ENCODE peak calls at places on chromosomes 12 and 14, in five cellular contexts. One of them, this sample, is unnamed.

GRCh38 chr14:38593477-38593876 is 337.6 kb upstream of the CLEC14A start:
- DNase-seq in astrocyte of the cerebellum: no peak
- DNase-seq in AG09319: no peak
- DNase-seq in Calu3: no peak
- DNase-seq in mesothelial cell of epicardium: no peak
- DNase-seq in this sample: no peak

GRCh38 chr12:31728289-31728916 is 418 bp downstream of the AMN1 start:
- DNase-seq in astrocyte of the cerebellum: no peak
- DNase-seq in AG09319: no peak
- DNase-seq in Calu3: peak
- DNase-seq in mesothelial cell of epicardium: no peak
- DNase-seq in this sample: peak

GRCh38 chr14:26281280-26281998 is 316.4 kb downstream of the NOVA1 start:
- DNase-seq in astrocyte of the cerebellum: peak
- DNase-seq in AG09319: peak
- DNase-seq in Calu3: no peak
- DNase-seq in mesothelial cell of epicardium: no peak
- DNase-seq in this sample: no peak

GRCh38 chr12:52860102-52860838 is 11.5 kb upstream of the KRT78 start:
- DNase-seq in astrocyte of the cerebellum: no peak
- DNase-seq in AG09319: no peak
- DNase-seq in Calu3: peak
- DNase-seq in mesothelial cell of epicardium: no peak
- DNase-seq in this sample: no peak

GRCh38 chr12:62272936-62273552 is 12.8 kb downstream of the USP15 start:
- DNase-seq in astrocyte of the cerebellum: no peak
- DNase-seq in AG09319: no peak
- DNase-seq in Calu3: no peak
- DNase-seq in mesothelial cell of epicardium: no peak
- DNase-seq in this sample: no peak

GRCh38 chr14:30180219-30180618 is 252.6 kb upstream of the PRKD1 start:
- DNase-seq in astrocyte of the cerebellum: no peak
- DNase-seq in AG09319: no peak
- DNase-seq in Calu3: no peak
- DNase-seq in mesothelial cell of epicardium: no peak
- DNase-seq in this sample: no peak

GRCh38 chr14:71481215-71481614 is 451.0 kb upstream of the RGS6 start:
- DNase-seq in astrocyte of the cerebellum: no peak
- DNase-seq in AG09319: no peak
- DNase-seq in Calu3: no peak
- DNase-seq in mesothelial cell of epicardium: no peak
- DNase-seq in this sample: no peak

GRCh38 chr14:105470812-105471771 is 3.5 kb upstream of the CRIP2 start:
- DNase-seq in astrocyte of the cerebellum: no peak
- DNase-seq in AG09319: no peak
- DNase-seq in Calu3: no peak
- DNase-seq in mesothelial cell of epicardium: no peak
- DNase-seq in this sample: no peak

GRCh38 chr14:99155173-99155777 is 116.7 kb downstream of the BCL11B start:
- DNase-seq in astrocyte of the cerebellum: no peak
- DNase-seq in AG09319: no peak
- DNase-seq in Calu3: no peak
- DNase-seq in mesothelial cell of epicardium: no peak
- DNase-seq in this sample: no peak

GRCh38 chr12:95182868-95183415 is 34.3 kb downstream of the FGD6 start:
- DNase-seq in astrocyte of the cerebellum: peak
- DNase-seq in AG09319: peak
- DNase-seq in Calu3: no peak
- DNase-seq in mesothelial cell of epicardium: no peak
- DNase-seq in this sample: peak

GRCh38 chr12:108649668-108650067 is 16.0 kb upstream of the SELPLG start:
- DNase-seq in astrocyte of the cerebellum: peak
- DNase-seq in AG09319: no peak
- DNase-seq in Calu3: no peak
- DNase-seq in mesothelial cell of epicardium: no peak
- DNase-seq in this sample: no peak

GRCh38 chr12:2265461-2266167 is 212.8 kb downstream of the CACNA1C start:
- DNase-seq in astrocyte of the cerebellum: no peak
- DNase-seq in AG09319: no peak
- DNase-seq in Calu3: no peak
- DNase-seq in mesothelial cell of epicardium: no peak
- DNase-seq in this sample: no peak

GRCh38 chr12:47377414-47378221 is 297.9 kb upstream of the AMIGO2 start:
- DNase-seq in astrocyte of the cerebellum: peak
- DNase-seq in AG09319: peak
- DNase-seq in Calu3: no peak
- DNase-seq in mesothelial cell of epicardium: no peak
- DNase-seq in this sample: no peak
- TF ChIP-seq CTCF in astrocyte of the cerebellum: no peak
- TF ChIP-seq CTCF in AG09319: no peak
- TF ChIP-seq CTCF in Calu3: no peak
- TF ChIP-seq CTCF in mesothelial cell of epicardium: no peak
- TF ChIP-seq CTCF in this sample: no peak

DNA sequence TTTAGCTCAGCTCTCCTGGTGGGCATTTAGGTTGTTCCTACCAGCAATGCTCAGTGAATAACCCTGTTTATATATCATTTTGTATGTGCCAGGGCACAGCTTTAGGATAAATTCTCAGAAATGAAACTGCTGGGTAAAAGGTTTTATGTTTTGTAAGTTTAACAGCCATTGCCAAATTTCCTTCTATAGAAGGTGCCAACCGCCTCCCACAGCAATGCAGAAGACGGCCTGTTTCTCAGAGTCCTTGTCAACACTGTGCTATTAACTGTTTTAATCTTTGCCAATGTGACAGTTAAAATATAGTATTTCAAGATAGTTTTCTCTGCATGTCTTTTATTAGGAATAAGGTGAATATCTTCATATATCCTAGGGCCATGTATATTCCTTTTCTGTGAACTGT is 65.0 kb downstream of the PPP1R13B start:
- DNase-seq in astrocyte of the cerebellum: no peak
- DNase-seq in AG09319: no peak
- DNase-seq in Calu3: no peak
- DNase-seq in mesothelial cell of epicardium: no peak
- DNase-seq in this sample: no peak
- TF ChIP-seq CTCF in astrocyte of the cerebellum: no peak
- TF ChIP-seq CTCF in AG09319: no peak
- TF ChIP-seq CTCF in Calu3: no peak
- TF ChIP-seq CTCF in mesothelial cell of epicardium: no peak
- TF ChIP-seq CTCF in this sample: no peak

GRCh38 chr12:109910969-109911348 is 10.9 kb downstream of the TCHP start:
- DNase-seq in astrocyte of the cerebellum: no peak
- DNase-seq in AG09319: no peak
- DNase-seq in Calu3: peak
- DNase-seq in mesothelial cell of epicardium: no peak
- DNase-seq in this sample: no peak
- TF ChIP-seq CTCF in astrocyte of the cerebellum: peak
- TF ChIP-seq CTCF in AG09319: peak
- TF ChIP-seq CTCF in Calu3: no peak
- TF ChIP-seq CTCF in mesothelial cell of epicardium: no peak
- TF ChIP-seq CTCF in this sample: no peak

GRCh38 chr12:128606970-128607369 is 216.8 kb downstream of the SLC15A4 start:
- DNase-seq in astrocyte of the cerebellum: no peak
- DNase-seq in AG09319: no peak
- DNase-seq in Calu3: no peak
- DNase-seq in mesothelial cell of epicardium: no peak
- DNase-seq in this sample: no peak

GRCh38 chr12:128603573-128604120 is 220.1 kb downstream of the SLC15A4 start:
- DNase-seq in astrocyte of the cerebellum: no peak
- DNase-seq in AG09319: no peak
- DNase-seq in Calu3: no peak
- DNase-seq in mesothelial cell of epicardium: no peak
- DNase-seq in this sample: no peak

GRCh38 chr12:128606040-128606439 is 217.7 kb downstream of the SLC15A4 start:
- DNase-seq in astrocyte of the cerebellum: no peak
- DNase-seq in AG09319: no peak
- DNase-seq in Calu3: no peak
- DNase-seq in mesothelial cell of epicardium: no peak
- DNase-seq in this sample: no peak

GRCh38 chr12:128607606-128608005 is 216.2 kb downstream of the SLC15A4 start:
- DNase-seq in astrocyte of the cerebellum: no peak
- DNase-seq in AG09319: no peak
- DNase-seq in Calu3: no peak
- DNase-seq in mesothelial cell of epicardium: no peak
- DNase-seq in this sample: no peak

DNA sequence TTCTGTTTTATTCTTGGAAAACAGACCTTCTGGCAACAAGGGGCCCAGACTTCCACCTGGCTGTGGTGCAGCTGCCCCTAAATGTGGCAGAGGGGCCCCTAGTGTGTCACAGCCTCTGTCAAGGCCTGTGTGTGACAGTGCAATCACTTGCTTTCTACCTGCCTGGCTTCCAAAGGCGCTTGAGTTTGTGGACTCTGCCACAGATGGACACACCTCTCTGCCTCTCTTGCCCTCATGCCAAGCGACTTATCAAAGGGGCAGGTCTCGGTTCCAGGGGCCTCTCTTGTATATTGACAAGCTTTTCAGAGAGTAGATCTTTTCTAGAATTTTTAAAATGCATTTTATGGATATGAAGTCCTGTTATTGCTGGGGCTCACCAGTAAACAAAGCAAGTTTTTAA is 217.2 kb downstream of the SLC15A4 start:
- DNase-seq in astrocyte of the cerebellum: no peak
- DNase-seq in AG09319: no peak
- DNase-seq in Calu3: no peak
- DNase-seq in mesothelial cell of epicardium: no peak
- DNase-seq in this sample: no peak
- TF ChIP-seq CTCF in astrocyte of the cerebellum: no peak
- TF ChIP-seq CTCF in AG09319: no peak
- TF ChIP-seq CTCF in Calu3: no peak
- TF ChIP-seq CTCF in mesothelial cell of epicardium: no peak
- TF ChIP-seq CTCF in this sample: no peak

GRCh38 chr14:94379291-94380224 is 8.8 kb downstream of the SERPINA1 start:
- DNase-seq in astrocyte of the cerebellum: no peak
- DNase-seq in AG09319: no peak
- DNase-seq in Calu3: no peak
- DNase-seq in mesothelial cell of epicardium: no peak
- DNase-seq in this sample: peak
- TF ChIP-seq CTCF in astrocyte of the cerebellum: no peak
- TF ChIP-seq CTCF in AG09319: no peak
- TF ChIP-seq CTCF in Calu3: no peak
- TF ChIP-seq CTCF in mesothelial cell of epicardium: no peak
- TF ChIP-seq CTCF in this sample: no peak

GRCh38 chr14:60838601-60839000 is 104.0 kb downstream of the MNAT1 start:
- DNase-seq in astrocyte of the cerebellum: no peak
- DNase-seq in AG09319: no peak
- DNase-seq in Calu3: no peak
- DNase-seq in mesothelial cell of epicardium: no peak
- DNase-seq in this sample: no peak

GRCh38 chr14:60845523-60845922 is 111.0 kb downstream of the MNAT1 start:
- DNase-seq in astrocyte of the cerebellum: no peak
- DNase-seq in AG09319: no peak
- DNase-seq in Calu3: no peak
- DNase-seq in mesothelial cell of epicardium: no peak
- DNase-seq in this sample: peak

GRCh38 chr14:60839057-60839456 is 104.5 kb downstream of the MNAT1 start:
- DNase-seq in astrocyte of the cerebellum: no peak
- DNase-seq in AG09319: no peak
- DNase-seq in Calu3: no peak
- DNase-seq in mesothelial cell of epicardium: no peak
- DNase-seq in this sample: no peak

DNA sequence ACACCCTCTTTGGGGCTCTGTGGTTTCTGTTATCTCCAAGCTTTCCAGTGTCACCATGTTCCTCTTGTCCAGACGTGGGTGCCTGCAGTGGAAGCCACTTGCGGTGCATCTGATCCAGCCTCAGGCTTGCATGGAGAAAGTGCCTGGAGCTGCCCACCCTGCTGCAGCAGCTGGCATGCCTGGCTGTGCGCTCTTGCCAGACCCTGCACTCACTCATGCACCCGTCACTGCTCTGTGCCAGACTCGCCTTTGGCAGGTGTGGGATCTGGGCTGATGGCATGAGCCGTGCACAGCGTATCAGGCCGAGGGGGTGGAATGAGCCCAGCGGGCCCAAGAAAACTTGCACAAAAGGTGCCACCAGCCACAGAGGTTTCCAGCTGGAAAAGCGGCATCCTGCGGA is 105.1 kb downstream of the MNAT1 start:
- DNase-seq in astrocyte of the cerebellum: no peak
- DNase-seq in AG09319: no peak
- DNase-seq in Calu3: no peak
- DNase-seq in mesothelial cell of epicardium: no peak
- DNase-seq in this sample: no peak
- TF ChIP-seq CTCF in astrocyte of the cerebellum: no peak
- TF ChIP-seq CTCF in AG09319: no peak
- TF ChIP-seq CTCF in Calu3: no peak
- TF ChIP-seq CTCF in mesothelial cell of epicardium: no peak
- TF ChIP-seq CTCF in this sample: no peak

GRCh38 chr14:89953602-89954001 is 928 bp downstream of the EFCAB11 start:
- DNase-seq in astrocyte of the cerebellum: no peak
- DNase-seq in AG09319: no peak
- DNase-seq in Calu3: no peak
- DNase-seq in mesothelial cell of epicardium: no peak
- DNase-seq in this sample: no peak

GRCh38 chr14:89956294-89957009 is 725 bp downstream of the TDP1 start:
- DNase-seq in astrocyte of the cerebellum: peak
- DNase-seq in AG09319: peak
- DNase-seq in Calu3: peak
- DNase-seq in mesothelial cell of epicardium: no peak
- DNase-seq in this sample: peak

GRCh38 chr14:89955022-89955414 is 488 bp upstream of the EFCAB11 start:
- DNase-seq in astrocyte of the cerebellum: no peak
- DNase-seq in AG09319: no peak
- DNase-seq in Calu3: no peak
- DNase-seq in mesothelial cell of epicardium: no peak
- DNase-seq in this sample: no peak

GRCh38 chr14:89954045-89955021 is at the start of gene EFCAB11:
- DNase-seq in astrocyte of the cerebellum: peak
- DNase-seq in AG09319: peak
- DNase-seq in Calu3: peak
- DNase-seq in mesothelial cell of epicardium: peak
- DNase-seq in this sample: peak

GRCh38 chr14:89955418-89956293 is at the start of gene TDP1:
- DNase-seq in astrocyte of the cerebellum: peak
- DNase-seq in AG09319: peak
- DNase-seq in Calu3: peak
- DNase-seq in mesothelial cell of epicardium: peak
- DNase-seq in this sample: peak
- TF ChIP-seq CTCF in astrocyte of the cerebellum: no peak
- TF ChIP-seq CTCF in AG09319: no peak
- TF ChIP-seq CTCF in Calu3: peak
- TF ChIP-seq CTCF in mesothelial cell of epicardium: no peak
- TF ChIP-seq CTCF in this sample: no peak

This sample was measured in GM13976.